ENCODE peak calls at places on chromosomes 13 and 19, in seven cellular contexts. L is body of pancreas, G is A549, Y is IMR-90, K is uterus, C is Peyer's patch, Z is thyroid gland. V is an unnamed sample.

GRCh38 chr13:52459668-52460067 is 4.4 kb downstream of the CKAP2 start:
- DNase-seq in K (no peak), G (no peak), C (no peak), Y (peak), L (no peak), Z (no peak), V (no peak)

GRCh38 chr19:10305139-10305806 is 4.3 kb downstream of the ZGLP1 start:
- DNase-seq in Y (peak), C (no peak), K (no peak), L (peak), G (no peak), Z (no peak), V (no peak)

GRCh38 chr19:18566953-18567352 is 4.7 kb upstream of the UBA52 start:
- DNase-seq in K (no peak), Z (no peak), C (no peak), Y (no peak), G (no peak), L (no peak), V (no peak)

GRCh38 chr19:35130761-35131720 is 3.8 kb downstream of the LGI4 start:
- DNase-seq in K (no peak), Y (no peak), L (no peak), Z (no peak), C (no peak), G (no peak), V (no peak)

GRCh38 chr13:95588721-95589120 is 36.2 kb downstream of the CLDN10 start:
- DNase-seq in Z (no peak), G (no peak), C (no peak), Y (peak), K (no peak), L (no peak), V (no peak)

GRCh38 chr19:37692956-37693660 is 26.5 kb downstream of the ZNF607 start:
- DNase-seq in L (no peak), K (no peak), Y (no peak), C (no peak), G (no peak), Z (no peak), V (no peak)

GRCh38 chr13:79659161-79659560 is 178.2 kb downstream of the NDFIP2 start:
- DNase-seq in Y (no peak), G (no peak), K (peak), L (peak), C (no peak), Z (no peak), V (peak)

GRCh38 chr19:31418055-31418454 is 68.8 kb upstream of the TSHZ3 start:
- DNase-seq in C (no peak), Y (no peak), G (no peak), Z (peak), L (no peak), K (no peak), V (no peak)

GRCh38 chr13:73730014-73730413 is 404.2 kb downstream of the KLF12 start:
- DNase-seq in G (no peak), L (no peak), K (no peak), C (no peak), Y (no peak), Z (no peak), V (no peak)

GRCh38 chr13:21799671-21800070 is 128.8 kb downstream of the FGF9 start:
- DNase-seq in C (no peak), L (no peak), Z (no peak), G (no peak), K (no peak), Y (no peak), V (no peak)

GRCh38 chr19:8900421-8900820 is 68.2 kb downstream of the MBD3L1 start:
- DNase-seq in G (no peak), Y (no peak), Z (no peak), L (no peak), C (no peak), K (no peak), V (no peak)

GRCh38 chr19:30662211-30662861 is 290.2 kb downstream of the ZNF536 start:
- DNase-seq in Z (no peak), Y (no peak), C (no peak), L (peak), G (no peak), K (no peak), V (no peak)

GRCh38 chr13:101945435-101945834 is 456.4 kb downstream of the FGF14 start:
- DNase-seq in Z (no peak), G (peak), Y (no peak), C (no peak), K (no peak), L (no peak), V (no peak)
- TF ChIP-seq POLR2A in Z (no peak), G (no peak), Y (no peak), C (no peak), K (no peak), L (no peak), V (no peak)

DNA sequence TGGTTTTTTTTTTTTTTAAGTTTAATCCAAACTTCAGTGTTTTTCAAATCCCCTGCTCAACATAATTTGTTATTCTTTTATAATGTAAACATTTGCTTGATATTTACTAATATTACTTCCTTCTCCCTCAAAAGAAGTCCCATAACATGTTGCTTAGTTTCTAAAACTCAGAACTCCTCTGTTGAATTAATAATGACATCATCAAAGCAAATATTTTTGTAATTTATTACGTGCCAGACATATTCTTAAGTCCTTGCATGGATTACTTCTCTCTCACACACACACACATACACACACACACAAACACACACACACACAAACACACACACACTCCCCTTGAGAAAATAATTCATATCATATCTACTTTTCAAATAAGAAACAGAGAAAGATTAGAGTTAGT is 1432.3 kb upstream of the SPRY2 start:
- DNase-seq in G (no peak), L (no peak), Z (no peak), C (no peak), K (no peak), Y (no peak), V (no peak)
- TF ChIP-seq CTCF in G (no peak), L (no peak), Z (no peak), C (no peak), K (no peak), Y (no peak), V (no peak)

GRCh38 chr13:48412100-48412556 is 785 bp downstream of the LPAR6 start:
- DNase-seq in C (no peak), K (no peak), Y (peak), L (no peak), G (peak), Z (no peak), V (no peak)

GRCh38 chr13:48415516-48415915 is 2.6 kb upstream of the LPAR6 start:
- DNase-seq in Z (no peak), C (no peak), L (no peak), G (no peak), K (no peak), Y (no peak), V (no peak)

GRCh38 chr13:48414501-48414900 is 1.6 kb upstream of the LPAR6 start:
- DNase-seq in K (no peak), L (no peak), Y (no peak), G (no peak), C (no peak), Z (no peak), V (no peak)

GRCh38 chr13:48411281-48412099 is 1.4 kb downstream of the LPAR6 start:
- DNase-seq in C (no peak), K (no peak), G (no peak), Y (peak), Z (no peak), L (no peak), V (no peak)

DNA sequence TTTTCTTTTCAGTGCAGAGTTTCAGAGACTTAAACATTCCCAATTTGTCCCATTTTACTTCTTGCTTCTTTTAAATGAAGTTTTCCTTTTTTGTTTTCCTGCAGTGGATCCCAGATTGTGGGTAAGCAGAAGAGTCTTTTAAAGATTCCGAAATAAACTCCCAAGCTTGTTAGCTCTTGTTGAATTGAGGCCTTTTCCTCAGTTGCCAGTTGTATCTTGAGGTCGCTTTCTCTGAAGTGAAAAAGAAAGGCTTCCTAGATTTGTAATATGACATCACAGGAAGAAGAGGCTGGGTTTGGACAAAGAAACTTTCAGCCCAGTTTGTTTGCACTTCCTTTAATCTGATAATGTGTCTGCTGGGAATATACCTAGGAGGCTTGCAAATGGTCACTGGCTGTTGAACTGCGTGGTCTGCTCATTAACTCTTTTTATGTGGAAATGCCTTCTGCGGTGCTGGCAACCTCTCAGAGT is at the start of gene LPAR6:
- DNase-seq in Z (no peak), K (no peak), Y (peak), G (peak), L (peak), C (no peak), V (no peak)
- TF ChIP-seq POLR2A in Z (peak), K (peak), Y (no peak), G (no peak), L (no peak), C (no peak), V (peak)

DNA sequence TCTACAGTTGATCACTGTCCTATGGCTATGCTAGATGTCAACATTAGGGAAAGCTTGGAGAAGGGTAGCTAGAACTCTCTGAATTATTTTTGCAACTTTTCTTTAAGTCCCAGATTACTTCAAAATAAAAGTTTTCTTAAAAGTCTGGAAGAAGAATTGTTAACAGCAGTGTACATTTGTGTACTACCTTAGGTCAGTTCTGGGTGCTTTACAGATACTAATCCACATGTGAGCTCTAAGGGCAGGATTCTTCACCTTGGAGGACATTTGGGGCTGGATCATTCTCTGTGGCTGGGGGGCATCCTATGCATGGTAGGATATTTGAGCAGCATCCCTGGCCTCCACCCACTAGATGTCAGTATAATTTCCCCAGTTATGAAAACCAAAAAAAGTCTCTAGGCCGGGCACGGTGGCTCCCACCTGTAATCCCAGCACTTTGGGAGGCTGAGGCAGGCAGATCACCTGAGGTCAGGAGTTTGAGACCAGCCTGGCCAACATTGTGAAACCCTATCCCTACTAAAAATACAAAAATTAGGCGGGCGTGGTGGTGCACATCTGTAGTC is 2.8 kb downstream of the BRME1 start:
- DNase-seq in Z (no peak), L (no peak), C (no peak), Y (no peak), K (no peak), G (peak), V (no peak)
- TF ChIP-seq CTCF in Z (no peak), L (peak), C (peak), Y (peak), K (no peak), G (peak), V (peak)

GRCh38 chr19:17282488-17283256 is 971 bp downstream of the ANKLE1 start:
- DNase-seq in Y (peak), K (peak), Z (peak), C (peak), L (peak), G (peak), V (peak)
- TF ChIP-seq POLR2A in Y (no peak), K (no peak), Z (no peak), C (no peak), L (no peak), G (no peak), V (no peak)

GRCh38 chr13:41061075-41061913 is at the start of gene WBP4:
- DNase-seq in G (peak), Z (peak), Y (peak), C (peak), K (peak), L (peak), V (peak)
- TF ChIP-seq CTCF in G (no peak), Z (peak), Y (peak), C (no peak), K (peak), L (no peak), V (no peak)

V was measured in heart left ventricle.